ENCODE peak calls at places on chromosome 13, in ten cellular contexts. Z, B, A, G, U, P, C, V, T and N are unnamed samples.

GRCh38 chr13:83065136-83065535 is 817.1 kb downstream of the SLITRK1 start:
- DNase-seq in Z (no peak), B (peak), A (no peak), G (peak), U (no peak), P (peak), C (no peak), V (peak), T (no peak), N (no peak)

GRCh38 chr13:23687614-23688013 is 117.4 kb downstream of the TNFRSF19 start:
- DNase-seq in Z (no peak), B (no peak), A (no peak), G (no peak), U (no peak), P (no peak), C (no peak), V (no peak), T (no peak), N (no peak)

GRCh38 chr13:34627905-34628682 is 314.0 kb upstream of the NBEA start:
- DNase-seq in Z (no peak), B (no peak), A (no peak), G (no peak), U (no peak), P (no peak), C (no peak), V (no peak), T (no peak), N (no peak)

GRCh38 chr13:39603424-39603947 is 493 bp upstream of the LHFPL6 start:
- DNase-seq in Z (peak), B (no peak), A (no peak), G (no peak), U (peak), P (peak), C (no peak), V (peak), T (peak), N (no peak)

GRCh38 chr13:65309906-65310305 is 1920.2 kb downstream of the PCDH9 start:
- DNase-seq in Z (no peak), B (no peak), A (no peak), G (no peak), U (no peak), P (no peak), C (no peak), V (no peak), T (no peak), N (no peak)

GRCh38 chr13:48334534-48335127 is 31.1 kb downstream of the RB1 start:
- DNase-seq in Z (no peak), B (peak), A (peak), G (no peak), U (no peak), P (peak), C (no peak), V (peak), T (no peak), N (peak)

GRCh38 chr13:55783841-55784240 is 1356.9 kb upstream of the PRR20A start:
- DNase-seq in Z (no peak), B (no peak), A (no peak), G (no peak), U (no peak), P (no peak), C (no peak), V (no peak), T (no peak), N (no peak)

GRCh38 chr13:101917475-101917810 is 465.0 kb downstream of the ITGBL1 start:
- DNase-seq in Z (peak), B (no peak), A (no peak), G (no peak), U (no peak), P (no peak), C (no peak), V (no peak), T (no peak), N (no peak)

GRCh38 chr13:21012841-21013681 is 48.3 kb downstream of the LATS2 start:
- DNase-seq in Z (no peak), B (peak), A (no peak), G (no peak), U (no peak), P (peak), C (no peak), V (no peak), T (no peak), N (no peak)

GRCh38 chr13:46607768-46608553 is 55.0 kb downstream of the LRCH1 start:
- DNase-seq in Z (no peak), B (no peak), A (no peak), G (no peak), U (no peak), P (no peak), C (no peak), V (no peak), T (peak), N (no peak)

GRCh38 chr13:109088528-109088927 is 459.1 kb downstream of the MYO16 start:
- DNase-seq in Z (no peak), B (no peak), A (no peak), G (no peak), U (no peak), P (no peak), C (no peak), V (no peak), T (no peak), N (no peak)

GRCh38 chr13:84645196-84646071 is 763.2 kb upstream of the SLITRK1 start:
- DNase-seq in Z (no peak), B (peak), A (no peak), G (no peak), U (no peak), P (peak), C (peak), V (no peak), T (no peak), N (no peak)

GRCh38 chr13:72853000-72853399 is 71.1 kb downstream of the PIBF1 start:
- DNase-seq in Z (no peak), B (no peak), A (no peak), G (no peak), U (no peak), P (no peak), C (no peak), V (no peak), T (no peak), N (no peak)

GRCh38 chr13:21328836-21329477 is 130.1 kb downstream of the ZDHHC20 start:
- DNase-seq in Z (no peak), B (no peak), A (no peak), G (no peak), U (no peak), P (no peak), C (no peak), V (no peak), T (no peak), N (no peak)

GRCh38 chr13:88648598-88649373 is 977.6 kb downstream of the SLITRK5 start:
- DNase-seq in Z (no peak), B (no peak), A (no peak), G (no peak), U (no peak), P (no peak), C (no peak), V (no peak), T (no peak), N (no peak)

GRCh38 chr13:96052655-96053002 is 572 bp downstream of the UGGT2 start:
- DNase-seq in Z (no peak), B (peak), A (peak), G (peak), U (no peak), P (peak), C (peak), V (peak), T (no peak), N (no peak)

DNA sequence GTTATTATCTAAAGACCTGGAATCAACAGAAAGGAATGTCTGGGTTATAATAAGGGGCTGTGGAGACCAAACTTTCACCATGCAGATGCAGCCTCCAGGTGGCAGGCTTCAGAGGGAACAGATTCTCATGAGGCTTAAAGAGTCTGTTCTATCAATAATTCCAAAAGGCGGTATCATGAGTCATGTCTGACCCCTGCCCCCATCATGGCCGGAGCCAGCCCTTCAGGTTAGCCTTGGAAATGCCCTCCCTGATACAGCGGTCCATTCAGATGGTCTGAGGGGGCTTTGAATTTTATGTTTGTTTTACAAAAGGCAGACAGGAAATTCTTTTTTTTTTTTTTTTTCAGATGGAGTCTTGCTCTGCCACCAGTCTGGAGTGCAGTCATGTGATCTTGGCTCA is 21.7 kb upstream of the LAMP1 start:
- DNase-seq in Z (peak), B (peak), A (peak), G (peak), U (no peak), P (peak), C (no peak), V (peak), T (peak), N (peak)
- TF ChIP-seq CTCF in Z (peak), B (peak), A (peak), G (peak), U (peak), P (peak), C (peak), V (peak), T (peak), N (peak)

GRCh38 chr13:99528547-99528946 is 27.3 kb downstream of the TM9SF2 start:
- DNase-seq in Z (no peak), B (no peak), A (no peak), G (no peak), U (no peak), P (no peak), C (no peak), V (peak), T (no peak), N (peak)
- TF ChIP-seq CTCF in Z (peak), B (peak), A (peak), G (peak), U (peak), P (peak), C (no peak), V (peak), T (no peak), N (peak)

GRCh38 chr13:99610702-99611289 is 109.5 kb downstream of the TM9SF2 start:
- DNase-seq in Z (peak), B (no peak), A (no peak), G (no peak), U (no peak), P (no peak), C (no peak), V (no peak), T (no peak), N (no peak)
- TF ChIP-seq CTCF in Z (peak), B (peak), A (peak), G (peak), U (no peak), P (no peak), C (no peak), V (peak), T (no peak), N (no peak)

GRCh38 chr13:110311721-110312668 is 4.9 kb downstream of the COL4A2 start:
- DNase-seq in Z (peak), B (no peak), A (no peak), G (no peak), U (no peak), P (no peak), C (no peak), V (no peak), T (no peak), N (no peak)
- TF ChIP-seq CTCF in Z (no peak), B (no peak), A (no peak), G (no peak), U (no peak), P (no peak), C (no peak), V (no peak), T (no peak), N (no peak)

GRCh38 chr13:112619730-112620639 is 32.0 kb upstream of the TUBGCP3 start:
- DNase-seq in Z (peak), B (no peak), A (peak), G (no peak), U (no peak), P (peak), C (no peak), V (peak), T (peak), N (no peak)
- TF ChIP-seq CTCF in Z (no peak), B (no peak), A (no peak), G (no peak), U (no peak), P (no peak), C (no peak), V (no peak), T (no peak), N (no peak)

GRCh38 chr13:30038884-30039283 is 188.5 kb upstream of the UBL3 start:
- DNase-seq in Z (no peak), B (peak), A (no peak), G (no peak), U (no peak), P (peak), C (no peak), V (no peak), T (no peak), N (no peak)
- TF ChIP-seq CTCF in Z (no peak), B (peak), A (no peak), G (no peak), U (no peak), P (peak), C (no peak), V (no peak), T (no peak), N (no peak)

DNA sequence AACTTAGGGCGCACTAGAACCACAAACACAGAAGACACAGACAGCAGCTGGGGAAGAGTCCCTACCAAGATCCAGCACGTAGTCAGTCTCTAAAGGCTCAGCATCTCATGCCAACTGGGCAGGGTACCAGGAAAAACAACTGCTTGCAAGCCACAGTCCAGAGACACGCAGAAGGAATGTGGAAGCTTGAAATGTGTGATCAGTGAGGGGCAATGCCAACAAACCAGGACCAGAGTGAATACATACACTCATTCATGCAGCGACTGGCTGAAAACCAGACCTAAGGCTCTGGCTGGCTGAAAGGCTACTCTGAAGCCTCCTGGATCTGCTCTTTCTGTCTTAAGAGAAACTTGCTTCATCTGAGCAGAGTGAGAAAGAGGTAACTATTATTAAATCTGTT is 1484.8 kb downstream of the EFNB2 start:
- DNase-seq in Z (no peak), B (no peak), A (no peak), G (peak), U (no peak), P (no peak), C (peak), V (no peak), T (no peak), N (no peak)
- TF ChIP-seq CTCF in Z (no peak), B (no peak), A (no peak), G (no peak), U (no peak), P (no peak), C (no peak), V (no peak), T (no peak), N (no peak)